ENCODE peak calls at places on chromosomes 5 and 9, in four cellular contexts. Y is mucosa of gallbladder, U is HT-29, I is cardiac fibroblast. X is an unnamed sample.

GRCh38 chr5:78300464-78301045 is 6.1 kb upstream of the AP3B1 start:
- DNase-seq in U (peak), Y (no peak), I (peak), X (no peak)

GRCh38 chr5:107817436-107817835 is 146.7 kb upstream of the EFNA5 start:
- DNase-seq in I (no peak), U (no peak), Y (no peak), X (no peak)

GRCh38 chr5:5242056-5242455 is 101.9 kb downstream of the ADAMTS16 start:
- DNase-seq in Y (no peak), U (no peak), I (no peak), X (no peak)

GRCh38 chr5:140311011-140311467 is 8.1 kb upstream of the PFDN1 start:
- DNase-seq in Y (no peak), I (peak), U (peak), X (no peak)

GRCh38 chr9:121995997-121996396 is 97.1 kb downstream of the TTLL11 start:
- DNase-seq in Y (no peak), U (no peak), I (no peak), X (no peak)

GRCh38 chr9:14358523-14358922 is 44.6 kb upstream of the NFIB start:
- DNase-seq in U (no peak), Y (no peak), I (no peak), X (no peak)

GRCh38 chr5:153964201-153965101 is 74.3 kb downstream of the FAM114A2 start:
- DNase-seq in U (no peak), Y (no peak), I (no peak), X (no peak)

GRCh38 chr5:167565555-167565954 is 725.9 kb upstream of the WWC1 start:
- DNase-seq in I (peak), Y (no peak), U (peak), X (no peak)

GRCh38 chr5:107418902-107419301 is 251.8 kb downstream of the EFNA5 start:
- DNase-seq in U (no peak), I (no peak), Y (no peak), X (no peak)

GRCh38 chr9:22238809-22239684 is 207.6 kb upstream of the DMRTA1 start:
- DNase-seq in I (peak), Y (no peak), U (peak), X (no peak)

GRCh38 chr5:63310644-63311043 is 651.6 kb downstream of the HTR1A start:
- DNase-seq in Y (no peak), U (no peak), I (no peak), X (no peak)

GRCh38 chr9:27379311-27380236 is 82.6 kb upstream of the EQTN start:
- DNase-seq in I (no peak), U (peak), Y (peak), X (no peak)

GRCh38 chr5:177085985-177086917 is at the start of gene FGFR4:
- DNase-seq in Y (peak), U (peak), I (peak), X (peak)

GRCh38 chr5:14581333-14581890 is at the start of gene OTULINL:
- DNase-seq in Y (peak), I (peak), U (peak), X (peak)

GRCh38 chr9:97710356-97711222 is 13.4 kb upstream of the XPA start:
- DNase-seq in U (peak), Y (peak), I (peak), X (peak)

GRCh38 chr5:171422495-171422894 is 3.0 kb downstream of the FGF18 start:
- DNase-seq in Y (no peak), I (no peak), U (no peak), X (no peak)

GRCh38 chr9:17462869-17463464 is 115.9 kb upstream of the SH3GL2 start:
- DNase-seq in I (peak), U (peak), Y (peak), X (peak)

GRCh38 chr5:74934949-74935751 is 69.0 kb upstream of the FAM169A start:
- DNase-seq in Y (peak), I (peak), U (peak), X (peak)

GRCh38 chr5:169904059-169904458 is 76.2 kb downstream of the INSYN2B start:
- DNase-seq in I (peak), U (no peak), Y (no peak), X (peak)

GRCh38 chr5:34709861-34710673 is 53.9 kb downstream of the RAI14 start:
- DNase-seq in I (peak), U (peak), Y (no peak), X (no peak)

GRCh38 chr9:99178912-99179872 is 42.5 kb downstream of the ALG2 start:
- DNase-seq in I (no peak), U (no peak), Y (no peak), X (no peak)

GRCh38 chr5:117760114-117760513 is 1185.5 kb upstream of the SEMA6A start:
- DNase-seq in Y (no peak), I (no peak), U (no peak), X (no peak)

GRCh38 chr5:1300581-1301083 is 5.8 kb upstream of the TERT start:
- DNase-seq in Y (no peak), I (no peak), U (no peak), X (no peak)

GRCh38 chr9:110050925-110051355 is 157.0 kb downstream of the C9orf152 start:
- DNase-seq in Y (no peak), U (no peak), I (peak), X (no peak)

GRCh38 chr5:73380710-73381586 is 67.6 kb downstream of the FOXD1 start:
- DNase-seq in Y (no peak), U (no peak), I (no peak), X (no peak)

GRCh38 chr9:105646879-105647594 is 15.2 kb upstream of the TAL2 start:
- DNase-seq in Y (no peak), U (no peak), I (no peak), X (no peak)

GRCh38 chr9:107760469-107761242 is 271.1 kb upstream of the KLF4 start:
- DNase-seq in Y (peak), U (no peak), I (no peak), X (peak)

GRCh38 chr5:54942064-54942778 is 43.2 kb downstream of the ESM1 start:
- DNase-seq in U (no peak), I (peak), Y (peak), X (no peak)